ENCODE peak calls at places on chromosomes 12 and 14, in four cellular contexts. M, Q, P and F are unnamed samples.

GRCh38 chr14:49586673-49587460 is 687 bp upstream of the RPS29 start:
- DNase-seq in Q (peak), M (peak), P (peak), F (peak)

GRCh38 chr12:63882844-63883243 is 38.3 kb downstream of the SRGAP1 start:
- DNase-seq in Q (no peak), P (peak), M (no peak), F (no peak)

GRCh38 chr12:49974231-49974675 is 1.5 kb downstream of the AQP6 start:
- DNase-seq in P (peak), Q (no peak), M (no peak), F (peak)

GRCh38 chr12:96846313-96846712 is 60.7 kb upstream of the NEDD1 start:
- DNase-seq in Q (no peak), M (no peak), P (peak), F (no peak)

GRCh38 chr12:44875954-44876553 is at the start of gene NELL2:
- DNase-seq in P (peak), M (peak), Q (peak), F (peak)

GRCh38 chr12:122040579-122041386 is 19.1 kb downstream of the BCL7A start:
- DNase-seq in P (no peak), Q (no peak), M (no peak), F (no peak)

GRCh38 chr12:106978035-106978800 is 8.7 kb downstream of the MTERF2 start:
- DNase-seq in Q (no peak), P (peak), M (no peak), F (no peak)

GRCh38 chr12:92585106-92585775 is 117.5 kb upstream of the PLEKHG7 start:
- DNase-seq in Q (no peak), M (no peak), P (peak), F (no peak)

GRCh38 chr12:55067701-55068100 is 47.9 kb downstream of the NEUROD4 start:
- DNase-seq in M (no peak), P (no peak), Q (no peak), F (no peak)